ENCODE peak calls at places on chromosomes 2 and 18, in four cellular contexts. Q is choroid plexus epithelial cell, V is fibroblast of pulmonary artery, Y is foreskin fibroblast. L is an unnamed sample.

GRCh38 chr2:8985561-8986326 is 17.7 kb downstream of the MBOAT2 start:
- DNase-seq in Q (no peak), V (no peak), Y (no peak), L (no peak)

GRCh38 chr2:33086400-33087015 is 139.8 kb downstream of the LTBP1 start:
- DNase-seq in Q (peak; percentile 55), V (peak; percentile 68), Y (peak; percentile 45), L (peak; percentile 31)

GRCh38 chr2:150296795-150297546 is 190.5 kb downstream of the RND3 start:
- DNase-seq in Q (peak; percentile 50), V (peak; percentile 81), Y (peak; percentile 73), L (peak; percentile 77)

GRCh38 chr2:11896386-11896785 is 150.0 kb downstream of the LPIN1 start:
- DNase-seq in Q (peak; percentile 28), V (no peak), Y (peak; percentile 35), L (no peak)

GRCh38 chr2:172461591-172462392 is 34.4 kb downstream of the ITGA6 start:
- DNase-seq in Q (peak; percentile 58), V (peak; percentile 50), Y (peak; percentile 71), L (peak; percentile 74)

GRCh38 chr2:174844295-174844708 is 80.0 kb upstream of the CHRNA1 start:
- DNase-seq in Q (no peak), V (no peak), Y (no peak), L (no peak)

GRCh38 chr2:51258301-51258700 is 226.4 kb upstream of the NRXN1 start:
- DNase-seq in Q (no peak), V (no peak), Y (peak; percentile 0), L (peak; percentile 5)

GRCh38 chr2:148517296-148517695 is 127.3 kb upstream of the EPC2 start:
- DNase-seq in Q (no peak), V (no peak), Y (no peak), L (no peak)

GRCh38 chr2:43083710-43084698 is 142.4 kb downstream of the ZFP36L2 start:
- DNase-seq in Q (no peak), V (peak; percentile 81), Y (peak; percentile 90), L (peak; percentile 94)

GRCh38 chr2:119823734-119824334 is 64.1 kb downstream of the PTPN4 start:
- DNase-seq in Q (peak; percentile 74), V (peak; percentile 76), Y (peak; percentile 75), L (peak; percentile 53)

GRCh38 chr2:238256111-238256510 is 16.3 kb upstream of the HES6 start:
- DNase-seq in Q (no peak), V (no peak), Y (no peak), L (no peak)

GRCh38 chr18:54806526-54806925 is 21.8 kb upstream of the RAB27B start:
- DNase-seq in Q (peak; percentile 84), V (peak; percentile 62), Y (peak; percentile 23), L (peak; percentile 17)

GRCh38 chr2:229910147-229910831 is 11.5 kb downstream of the TRIP12 start:
- DNase-seq in Q (peak; percentile 26), V (no peak), Y (no peak), L (no peak)

GRCh38 chr2:174035981-174036742 is 71.0 kb upstream of the SP3 start:
- DNase-seq in Q (peak; percentile 54), V (peak; percentile 62), Y (peak; percentile 58), L (peak; percentile 52)

GRCh38 chr18:58015045-58015444 is 29.0 kb upstream of the NEDD4L start:
- DNase-seq in Q (no peak), V (no peak), Y (no peak), L (no peak)

GRCh38 chr2:170321526-170321925 is 143.6 kb downstream of the MYO3B start:
- DNase-seq in Q (no peak), V (no peak), Y (no peak), L (peak; percentile 84)

GRCh38 chr2:122596541-122596940 is 841.1 kb downstream of the TSN start:
- DNase-seq in Q (no peak), V (no peak), Y (no peak), L (no peak)

GRCh38 chr2:109285244-109285651 is 156.2 kb downstream of the SH3RF3 start:
- DNase-seq in Q (peak; percentile 57), V (no peak), Y (peak; percentile 63), L (no peak)

GRCh38 chr2:170477630-170478029 is 237.5 kb upstream of the SP5 start:
- DNase-seq in Q (no peak), V (no peak), Y (no peak), L (no peak)

GRCh38 chr2:1609706-1610485 is 134.4 kb downstream of the PXDN start:
- DNase-seq in Q (no peak), V (no peak), Y (no peak), L (no peak)

GRCh38 chr2:240997141-240997855 is 1.1 kb upstream of the SNED1 start:
- DNase-seq in Q (peak; percentile 83), V (no peak), Y (peak; percentile 75), L (no peak)

GRCh38 chr2:121377676-121378075 is 92.7 kb upstream of the TFCP2L1 start:
- DNase-seq in Q (peak; percentile 27), V (peak; percentile 36), Y (peak; percentile 48), L (no peak)

GRCh38 chr18:46712406-46712805 is 44.4 kb downstream of the ST8SIA5 start:
- DNase-seq in Q (no peak), V (peak; percentile 5), Y (peak; percentile 68), L (no peak)

GRCh38 chr2:63692002-63692606 is 103.3 kb downstream of the MDH1 start:
- DNase-seq in Q (peak; percentile 71), V (peak; percentile 76), Y (peak; percentile 78), L (peak; percentile 60)

GRCh38 chr2:88831071-88831791 is 139.8 kb downstream of the RPIA start:
- DNase-seq in Q (no peak), V (no peak), Y (no peak), L (peak; percentile 55)

GRCh38 chr2:164523726-164524125 is 97.6 kb downstream of the GRB14 start:
- DNase-seq in Q (peak; percentile 4), V (no peak), Y (peak; percentile 56), L (no peak)

DNA sequence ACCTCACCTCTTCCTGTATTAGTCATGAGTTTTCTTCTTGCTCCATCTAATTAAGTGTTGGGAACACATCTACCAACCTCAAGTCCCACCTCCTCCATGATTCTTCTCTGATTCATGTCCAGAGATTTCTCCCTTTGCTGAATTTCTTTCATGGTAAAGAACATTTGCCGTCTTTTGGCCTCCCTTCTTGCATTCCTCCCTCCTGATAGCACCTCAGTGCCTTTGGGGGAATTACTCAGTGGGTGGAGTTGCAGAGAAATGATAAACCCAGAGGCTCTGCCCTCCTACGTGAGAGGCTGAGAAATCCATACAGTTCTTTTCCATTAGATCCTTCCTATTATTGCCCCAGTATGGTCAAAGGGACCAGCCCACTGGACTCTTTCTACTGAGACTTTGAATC is 651.9 kb downstream of the SLC4A3 start:
- DNase-seq in Q (peak; percentile 61), V (peak; percentile 71), Y (peak; percentile 94), L (peak; percentile 98)
- H3K4me3 ChIP-seq in Q (no peak overlapping the region), V (no peak overlapping the region), Y (no peak overlapping the region), L (no peak overlapping the region)

GRCh38 chr18:48942554-48943261 is 8.1 kb downstream of the SMAD7 start:
- DNase-seq in Q (peak; percentile 95), V (peak; percentile 83), Y (peak; percentile 94), L (peak; percentile 92)
- H3K4me3 ChIP-seq in Q (no peak overlapping the region), V (peak overlapping the region; percentile 30), Y (peak overlapping the region; percentile 2), L (no peak overlapping the region)

GRCh38 chr2:86704482-86704971 is 15.6 kb upstream of the RMND5A start:
- DNase-seq in Q (peak; percentile 81), V (peak; percentile 71), Y (peak; percentile 84), L (peak; percentile 80)
- H3K4me3 ChIP-seq in Q (no peak overlapping the region), V (no peak overlapping the region), Y (no peak overlapping the region), L (no peak overlapping the region)

GRCh38 chr2:144592500-144593256 is 72.8 kb upstream of the ZEB2 start:
- DNase-seq in Q (no peak), V (no peak), Y (no peak), L (no peak)

GRCh38 chr2:144596074-144596871 is 76.4 kb upstream of the ZEB2 start:
- DNase-seq in Q (peak; percentile 71), V (peak; percentile 69), Y (peak; percentile 58), L (peak; percentile 65)

GRCh38 chr2:144597894-144598593 is 78.1 kb upstream of the ZEB2 start:
- DNase-seq in Q (no peak), V (no peak), Y (no peak), L (no peak)

GRCh38 chr2:144595279-144595678 is 75.4 kb upstream of the ZEB2 start:
- DNase-seq in Q (no peak), V (no peak), Y (no peak), L (no peak)

DNA sequence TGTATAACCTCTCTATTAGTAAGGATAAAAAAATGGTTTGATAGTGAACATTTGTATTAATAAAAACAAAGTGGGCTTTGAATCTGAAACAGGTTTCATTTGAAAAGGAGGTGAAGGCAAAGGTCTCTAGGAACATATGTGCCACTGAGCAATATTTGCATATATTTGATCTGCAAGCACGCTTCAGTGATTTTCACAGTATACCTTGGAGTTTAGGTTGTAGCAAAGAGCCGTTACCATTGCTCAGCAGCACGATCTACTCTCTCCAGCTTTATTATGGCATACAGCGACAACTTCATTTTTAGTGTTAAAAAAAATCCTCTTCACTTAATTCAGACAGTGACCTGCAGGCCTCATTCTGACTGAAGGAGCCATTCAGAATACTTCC is 75.8 kb upstream of the ZEB2 start:
- DNase-seq in Q (no peak), V (no peak), Y (no peak), L (no peak)
- H3K4me3 ChIP-seq in Q (no peak overlapping the region), V (no peak overlapping the region), Y (no peak overlapping the region), L (no peak overlapping the region)

DNA sequence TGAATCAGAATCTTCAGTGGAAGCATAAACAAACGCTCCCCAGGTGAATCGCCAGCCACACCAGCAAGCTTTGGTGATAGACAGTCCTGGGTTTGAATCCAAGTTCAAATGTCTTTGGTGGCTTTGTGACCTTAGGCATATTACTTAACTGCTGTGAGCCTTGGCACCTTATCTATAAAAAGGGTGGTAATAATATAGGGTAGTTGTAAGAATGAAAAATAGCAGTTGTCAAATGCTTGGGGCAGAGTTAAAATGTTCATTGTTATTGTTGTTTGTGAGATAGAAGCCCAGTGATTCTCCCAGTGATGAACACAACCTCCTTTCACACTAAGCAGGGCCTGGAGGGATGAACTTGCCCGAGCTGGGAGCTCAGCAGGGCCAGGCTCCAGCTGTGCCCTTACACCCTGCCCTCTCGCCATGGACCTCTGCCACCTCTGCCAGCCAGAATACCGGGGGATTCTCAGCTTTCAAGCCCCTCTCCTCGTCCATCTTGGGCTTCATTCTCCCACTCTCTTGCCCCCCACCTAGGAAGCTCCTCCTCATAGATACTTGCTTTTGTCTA is 6.1 kb upstream of the TMBIM1 start:
- DNase-seq in Q (no peak), V (no peak), Y (no peak), L (no peak)
- H3K4me3 ChIP-seq in Q (no peak overlapping the region), V (no peak overlapping the region), Y (no peak overlapping the region), L (no peak overlapping the region)

GRCh38 chr2:222306393-222307137 is 7.8 kb upstream of the PAX3 start:
- DNase-seq in Q (no peak), V (no peak), Y (no peak), L (no peak)
- H3K4me3 ChIP-seq in Q (peak overlapping the region; percentile 48), V (peak overlapping the region; percentile 51), Y (peak overlapping the region; percentile 55), L (no peak overlapping the region)

GRCh38 chr2:97741686-97742085 is 28.3 kb downstream of the ZAP70 start:
- DNase-seq in Q (no peak), V (no peak), Y (no peak), L (no peak)
- H3K4me3 ChIP-seq in Q (no peak overlapping the region), V (no peak overlapping the region), Y (no peak overlapping the region), L (no peak overlapping the region)

GRCh38 chr2:73072416-73072815 is 904 bp upstream of the SFXN5 start:
- DNase-seq in Q (no peak), V (no peak), Y (no peak), L (no peak)
- H3K4me3 ChIP-seq in Q (peak overlapping the region; percentile 90), V (no peak overlapping the region), Y (no peak overlapping the region), L (peak overlapping the region; percentile 81)

GRCh38 chr2:99706734-99707133 is 216.9 kb upstream of the REV1 start:
- DNase-seq in Q (peak; percentile 20), V (no peak), Y (no peak), L (no peak)
- H3K4me3 ChIP-seq in Q (no peak overlapping the region), V (no peak overlapping the region), Y (no peak overlapping the region), L (no peak overlapping the region)